ENCODE peak calls at places on chromosomes 6 and 20, in seven cellular contexts. One of them, this sample, is unnamed.

GRCh38 chr6:63795006-63795405 is 159.4 kb downstream of the PHF3 start:
- DNase-seq in tibial nerve: no peak
- DNase-seq in CD8-positive, alpha-beta T cell: no peak
- DNase-seq in hepatocyte: no peak
- DNase-seq in dorsolateral prefrontal cortex: no peak
- DNase-seq in HFFc6: no peak
- DNase-seq in lower leg skin: no peak
- DNase-seq in this sample: no peak

GRCh38 chr6:53411451-53411850 is 62.7 kb upstream of the ELOVL5 start:
- DNase-seq in tibial nerve: no peak
- DNase-seq in HFFc6: peak
- DNase-seq in CD8-positive, alpha-beta T cell: no peak
- DNase-seq in lower leg skin: no peak
- DNase-seq in dorsolateral prefrontal cortex: no peak
- DNase-seq in hepatocyte: peak
- DNase-seq in this sample: no peak

GRCh38 chr20:59723108-59723500 is 118.8 kb downstream of the PHACTR3 start:
- DNase-seq in tibial nerve: peak
- DNase-seq in CD8-positive, alpha-beta T cell: no peak
- DNase-seq in lower leg skin: no peak
- DNase-seq in HFFc6: no peak
- DNase-seq in hepatocyte: no peak
- DNase-seq in dorsolateral prefrontal cortex: no peak
- DNase-seq in this sample: peak

GRCh38 chr20:46642265-46642942 is 8.9 kb downstream of the SLC13A3 start:
- DNase-seq in dorsolateral prefrontal cortex: no peak
- DNase-seq in CD8-positive, alpha-beta T cell: no peak
- DNase-seq in lower leg skin: peak
- DNase-seq in HFFc6: no peak
- DNase-seq in hepatocyte: no peak
- DNase-seq in tibial nerve: no peak
- DNase-seq in this sample: no peak

GRCh38 chr6:109059148-109059547 is 35.5 kb downstream of the SESN1 start:
- DNase-seq in HFFc6: no peak
- DNase-seq in hepatocyte: no peak
- DNase-seq in CD8-positive, alpha-beta T cell: no peak
- DNase-seq in lower leg skin: no peak
- DNase-seq in dorsolateral prefrontal cortex: no peak
- DNase-seq in tibial nerve: no peak
- DNase-seq in this sample: no peak

GRCh38 chr6:21143651-21144050 is 449.9 kb upstream of the SOX4 start:
- DNase-seq in tibial nerve: no peak
- DNase-seq in CD8-positive, alpha-beta T cell: no peak
- DNase-seq in lower leg skin: no peak
- DNase-seq in dorsolateral prefrontal cortex: no peak
- DNase-seq in HFFc6: no peak
- DNase-seq in hepatocyte: no peak
- DNase-seq in this sample: no peak

GRCh38 chr6:31057426-31058003 is 47.2 kb downstream of the MUC22 start:
- DNase-seq in HFFc6: peak
- DNase-seq in lower leg skin: no peak
- DNase-seq in CD8-positive, alpha-beta T cell: no peak
- DNase-seq in hepatocyte: no peak
- DNase-seq in dorsolateral prefrontal cortex: no peak
- DNase-seq in tibial nerve: no peak
- DNase-seq in this sample: no peak

GRCh38 chr20:24297928-24298327 is 171.5 kb upstream of the SYNDIG1 start:
- DNase-seq in lower leg skin: no peak
- DNase-seq in tibial nerve: no peak
- DNase-seq in hepatocyte: no peak
- DNase-seq in CD8-positive, alpha-beta T cell: no peak
- DNase-seq in HFFc6: no peak
- DNase-seq in dorsolateral prefrontal cortex: no peak
- DNase-seq in this sample: no peak

GRCh38 chr6:33271098-33271607 is 523 bp downstream of the VPS52 start:
- DNase-seq in dorsolateral prefrontal cortex: no peak
- DNase-seq in CD8-positive, alpha-beta T cell: no peak
- DNase-seq in hepatocyte: no peak
- DNase-seq in lower leg skin: no peak
- DNase-seq in HFFc6: no peak
- DNase-seq in tibial nerve: no peak
- DNase-seq in this sample: no peak

GRCh38 chr6:107784669-107785068 is 39.4 kb downstream of the SCML4 start:
- DNase-seq in dorsolateral prefrontal cortex: no peak
- DNase-seq in lower leg skin: no peak
- DNase-seq in tibial nerve: no peak
- DNase-seq in CD8-positive, alpha-beta T cell: no peak
- DNase-seq in hepatocyte: no peak
- DNase-seq in HFFc6: no peak
- DNase-seq in this sample: no peak

GRCh38 chr6:70266142-70266541 is 36.7 kb downstream of the COL9A1 start:
- DNase-seq in lower leg skin: no peak
- DNase-seq in tibial nerve: no peak
- DNase-seq in HFFc6: no peak
- DNase-seq in dorsolateral prefrontal cortex: no peak
- DNase-seq in hepatocyte: no peak
- DNase-seq in CD8-positive, alpha-beta T cell: no peak
- DNase-seq in this sample: no peak

GRCh38 chr6:137729866-137730629 is 137.0 kb upstream of the TNFAIP3 start:
- DNase-seq in lower leg skin: no peak
- DNase-seq in hepatocyte: peak
- DNase-seq in dorsolateral prefrontal cortex: no peak
- DNase-seq in tibial nerve: no peak
- DNase-seq in CD8-positive, alpha-beta T cell: no peak
- DNase-seq in HFFc6: peak
- DNase-seq in this sample: no peak

GRCh38 chr20:59006167-59006863 is 739 bp downstream of the CTSZ start:
- DNase-seq in hepatocyte: no peak
- DNase-seq in HFFc6: peak
- DNase-seq in CD8-positive, alpha-beta T cell: no peak
- DNase-seq in tibial nerve: no peak
- DNase-seq in lower leg skin: peak
- DNase-seq in dorsolateral prefrontal cortex: peak
- DNase-seq in this sample: no peak

GRCh38 chr6:5529015-5529414 is 267.7 kb downstream of the FARS2 start:
- DNase-seq in CD8-positive, alpha-beta T cell: no peak
- DNase-seq in lower leg skin: no peak
- DNase-seq in HFFc6: peak
- DNase-seq in dorsolateral prefrontal cortex: no peak
- DNase-seq in tibial nerve: no peak
- DNase-seq in hepatocyte: no peak
- DNase-seq in this sample: no peak

GRCh38 chr6:96212076-96212475 is 196.3 kb downstream of the FUT9 start:
- DNase-seq in HFFc6: no peak
- DNase-seq in tibial nerve: no peak
- DNase-seq in hepatocyte: no peak
- DNase-seq in lower leg skin: no peak
- DNase-seq in CD8-positive, alpha-beta T cell: no peak
- DNase-seq in dorsolateral prefrontal cortex: no peak
- DNase-seq in this sample: no peak

GRCh38 chr6:142537612-142538478 is 236.0 kb downstream of the ADGRG6 start:
- DNase-seq in HFFc6: peak
- DNase-seq in hepatocyte: no peak
- DNase-seq in lower leg skin: no peak
- DNase-seq in CD8-positive, alpha-beta T cell: no peak
- DNase-seq in dorsolateral prefrontal cortex: no peak
- DNase-seq in tibial nerve: no peak
- DNase-seq in this sample: no peak

GRCh38 chr20:3133156-3133555 is 26.5 kb downstream of the FASTKD5 start:
- DNase-seq in HFFc6: no peak
- DNase-seq in lower leg skin: no peak
- DNase-seq in hepatocyte: no peak
- DNase-seq in tibial nerve: no peak
- DNase-seq in dorsolateral prefrontal cortex: no peak
- DNase-seq in CD8-positive, alpha-beta T cell: no peak
- DNase-seq in this sample: no peak

GRCh38 chr6:32439708-32440214 is at the start of gene HLA-DRA:
- DNase-seq in CD8-positive, alpha-beta T cell: peak
- DNase-seq in hepatocyte: peak
- DNase-seq in HFFc6: peak
- DNase-seq in lower leg skin: no peak
- DNase-seq in tibial nerve: peak
- DNase-seq in dorsolateral prefrontal cortex: no peak
- DNase-seq in this sample: peak

GRCh38 chr20:31630187-31630790 is 7.4 kb upstream of the COX4I2 start:
- DNase-seq in tibial nerve: no peak
- DNase-seq in HFFc6: no peak
- DNase-seq in lower leg skin: no peak
- DNase-seq in dorsolateral prefrontal cortex: no peak
- DNase-seq in CD8-positive, alpha-beta T cell: no peak
- DNase-seq in hepatocyte: peak
- DNase-seq in this sample: no peak

GRCh38 chr20:59662161-59662560 is 57.8 kb downstream of the PHACTR3 start:
- DNase-seq in HFFc6: no peak
- DNase-seq in lower leg skin: no peak
- DNase-seq in dorsolateral prefrontal cortex: no peak
- DNase-seq in tibial nerve: no peak
- DNase-seq in CD8-positive, alpha-beta T cell: no peak
- DNase-seq in hepatocyte: no peak
- DNase-seq in this sample: no peak

GRCh38 chr20:21397341-21398108 is at the start of gene NKX2-4:
- DNase-seq in hepatocyte: peak
- DNase-seq in dorsolateral prefrontal cortex: no peak
- DNase-seq in HFFc6: no peak
- DNase-seq in CD8-positive, alpha-beta T cell: no peak
- DNase-seq in lower leg skin: no peak
- DNase-seq in tibial nerve: no peak
- DNase-seq in this sample: no peak

GRCh38 chr6:81568973-81569372 is 183.5 kb downstream of the TENT5A start:
- DNase-seq in dorsolateral prefrontal cortex: no peak
- DNase-seq in CD8-positive, alpha-beta T cell: no peak
- DNase-seq in hepatocyte: no peak
- DNase-seq in lower leg skin: no peak
- DNase-seq in tibial nerve: no peak
- DNase-seq in HFFc6: no peak
- DNase-seq in this sample: no peak

GRCh38 chr20:49310695-49311094 is 32.8 kb upstream of the ZNFX1 start:
- DNase-seq in lower leg skin: no peak
- DNase-seq in dorsolateral prefrontal cortex: no peak
- DNase-seq in hepatocyte: no peak
- DNase-seq in tibial nerve: no peak
- DNase-seq in HFFc6: no peak
- DNase-seq in CD8-positive, alpha-beta T cell: no peak
- DNase-seq in this sample: no peak

GRCh38 chr6:140462495-140463311 is 1088.3 kb upstream of the CITED2 start:
- DNase-seq in HFFc6: peak
- DNase-seq in dorsolateral prefrontal cortex: no peak
- DNase-seq in CD8-positive, alpha-beta T cell: no peak
- DNase-seq in hepatocyte: peak
- DNase-seq in tibial nerve: no peak
- DNase-seq in lower leg skin: no peak
- DNase-seq in this sample: no peak

GRCh38 chr20:50198716-50199115 is 8.1 kb downstream of the CEBPB start:
- DNase-seq in tibial nerve: no peak
- DNase-seq in HFFc6: no peak
- DNase-seq in CD8-positive, alpha-beta T cell: no peak
- DNase-seq in lower leg skin: no peak
- DNase-seq in hepatocyte: no peak
- DNase-seq in dorsolateral prefrontal cortex: no peak
- DNase-seq in this sample: no peak

GRCh38 chr6:13406781-13407180 is 78.4 kb upstream of the TBC1D7 start:
- DNase-seq in lower leg skin: no peak
- DNase-seq in hepatocyte: no peak
- DNase-seq in tibial nerve: no peak
- DNase-seq in dorsolateral prefrontal cortex: no peak
- DNase-seq in HFFc6: no peak
- DNase-seq in CD8-positive, alpha-beta T cell: no peak
- DNase-seq in this sample: peak

GRCh38 chr6:43368517-43369160 is 808 bp downstream of the ZNF318 start:
- DNase-seq in lower leg skin: peak
- DNase-seq in hepatocyte: peak
- DNase-seq in CD8-positive, alpha-beta T cell: no peak
- DNase-seq in tibial nerve: peak
- DNase-seq in dorsolateral prefrontal cortex: peak
- DNase-seq in HFFc6: peak
- DNase-seq in this sample: no peak

GRCh38 chr20:34111712-34112599 is at the start of gene EIF2S2:
- DNase-seq in tibial nerve: peak
- DNase-seq in hepatocyte: peak
- DNase-seq in lower leg skin: peak
- DNase-seq in dorsolateral prefrontal cortex: peak
- DNase-seq in CD8-positive, alpha-beta T cell: peak
- DNase-seq in HFFc6: peak
- DNase-seq in this sample: peak
- TF ChIP-seq CTCF in tibial nerve: no peak
- TF ChIP-seq CTCF in hepatocyte: no peak
- TF ChIP-seq CTCF in lower leg skin: peak
- TF ChIP-seq CTCF in dorsolateral prefrontal cortex: peak
- TF ChIP-seq CTCF in CD8-positive, alpha-beta T cell: no peak
- TF ChIP-seq CTCF in HFFc6: no peak
- TF ChIP-seq CTCF in this sample: no peak

DNA sequence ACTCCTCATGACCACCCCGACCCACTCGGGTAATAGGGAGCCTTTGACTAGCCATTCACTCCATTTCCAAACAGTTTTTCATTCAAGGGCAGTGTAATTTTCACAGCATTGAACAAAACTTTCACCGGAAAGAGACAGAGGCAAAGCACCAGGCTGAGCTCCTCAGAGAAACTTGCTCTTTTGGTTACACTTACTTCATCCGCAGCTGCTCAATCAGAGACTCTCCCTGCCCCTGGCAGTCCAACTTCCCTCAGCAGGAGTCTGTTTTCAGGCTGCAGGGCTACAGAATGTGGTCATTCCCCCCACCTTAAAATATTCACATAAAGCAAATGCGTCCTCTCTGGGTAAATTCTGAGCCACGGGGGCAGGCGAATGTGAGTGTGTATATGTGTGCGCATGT is 70.1 kb upstream of the ZNF133 start:
- DNase-seq in tibial nerve: no peak
- DNase-seq in dorsolateral prefrontal cortex: no peak
- DNase-seq in CD8-positive, alpha-beta T cell: no peak
- DNase-seq in lower leg skin: no peak
- DNase-seq in HFFc6: no peak
- DNase-seq in hepatocyte: no peak
- DNase-seq in this sample: no peak
- TF ChIP-seq CTCF in tibial nerve: no peak
- TF ChIP-seq CTCF in dorsolateral prefrontal cortex: no peak
- TF ChIP-seq CTCF in CD8-positive, alpha-beta T cell: no peak
- TF ChIP-seq CTCF in lower leg skin: no peak
- TF ChIP-seq CTCF in HFFc6: no peak
- TF ChIP-seq CTCF in hepatocyte: no peak
- TF ChIP-seq CTCF in this sample: no peak

DNA sequence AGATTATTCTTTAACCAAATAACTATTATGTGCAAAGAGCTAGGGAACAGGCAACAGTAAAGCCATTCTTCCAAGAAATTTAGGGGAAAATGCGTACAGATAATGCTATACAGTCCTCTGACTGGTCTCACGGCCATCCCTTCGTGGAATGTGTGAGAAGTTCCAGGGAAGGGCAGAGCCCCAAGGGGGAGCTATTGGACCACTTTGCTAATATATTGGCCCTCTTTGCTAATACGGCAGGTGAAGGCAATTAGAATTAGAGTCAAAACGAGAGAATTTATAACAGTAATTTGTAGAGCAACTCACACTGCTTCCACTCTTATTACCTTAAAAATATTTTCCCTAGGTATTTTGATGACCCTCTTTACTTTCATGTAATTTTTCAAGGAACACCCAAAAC is 140.4 kb downstream of the IMPG1 start:
- DNase-seq in hepatocyte: peak
- DNase-seq in tibial nerve: no peak
- DNase-seq in HFFc6: no peak
- DNase-seq in dorsolateral prefrontal cortex: peak
- DNase-seq in lower leg skin: no peak
- DNase-seq in CD8-positive, alpha-beta T cell: no peak
- DNase-seq in this sample: no peak
- TF ChIP-seq CTCF in hepatocyte: peak
- TF ChIP-seq CTCF in tibial nerve: no peak
- TF ChIP-seq CTCF in HFFc6: peak
- TF ChIP-seq CTCF in dorsolateral prefrontal cortex: peak
- TF ChIP-seq CTCF in lower leg skin: no peak
- TF ChIP-seq CTCF in CD8-positive, alpha-beta T cell: no peak
- TF ChIP-seq CTCF in this sample: no peak

GRCh38 chr6:161374971-161375873 is 101.4 kb upstream of the AGPAT4 start:
- DNase-seq in CD8-positive, alpha-beta T cell: no peak
- DNase-seq in dorsolateral prefrontal cortex: peak
- DNase-seq in hepatocyte: no peak
- DNase-seq in tibial nerve: peak
- DNase-seq in HFFc6: no peak
- DNase-seq in lower leg skin: peak
- DNase-seq in this sample: peak
- TF ChIP-seq CTCF in CD8-positive, alpha-beta T cell: no peak
- TF ChIP-seq CTCF in dorsolateral prefrontal cortex: peak
- TF ChIP-seq CTCF in hepatocyte: no peak
- TF ChIP-seq CTCF in tibial nerve: no peak
- TF ChIP-seq CTCF in HFFc6: peak
- TF ChIP-seq CTCF in lower leg skin: no peak
- TF ChIP-seq CTCF in this sample: peak

This sample was measured in CD14-positive monocyte.